ENCODE peak calls at places on chromosomes 5 and 9, in eight cellular contexts. P, I, R, O, L, C, B and N are unnamed samples.

GRCh38 chr5:124741711-124742496 is 4.5 kb downstream of the ZNF608 start:
- DNase-seq in P (peak), I (peak), R (no peak), O (no peak), L (no peak), C (no peak), B (no peak), N (no peak)

GRCh38 chr5:38467353-38468040 is 88.9 kb downstream of the LIFR start:
- DNase-seq in P (no peak), I (peak), R (peak), O (no peak), L (peak), C (no peak), B (no peak), N (no peak)

GRCh38 chr5:103934303-103934702 is 371.7 kb upstream of the NUDT12 start:
- DNase-seq in P (no peak), I (no peak), R (no peak), O (no peak), L (no peak), C (no peak), B (no peak), N (no peak)

GRCh38 chr5:136081192-136081591 is 51.5 kb upstream of the SMAD5 start:
- DNase-seq in P (no peak), I (no peak), R (peak), O (no peak), L (no peak), C (no peak), B (no peak), N (no peak)

GRCh38 chr9:101435601-101436079 is at the start of gene ALDOB:
- DNase-seq in P (no peak), I (no peak), R (no peak), O (no peak), L (no peak), C (no peak), B (no peak), N (no peak)

GRCh38 chr9:129724456-129725190 is 28.2 kb downstream of the PTGES start:
- DNase-seq in P (no peak), I (no peak), R (no peak), O (no peak), L (no peak), C (no peak), B (no peak), N (no peak)

GRCh38 chr5:149855371-149855770 is 89.2 kb downstream of the PDE6A start:
- DNase-seq in P (no peak), I (no peak), R (no peak), O (no peak), L (no peak), C (no peak), B (no peak), N (no peak)

GRCh38 chr9:79236466-79236865 is 335.3 kb upstream of the TLE4 start:
- DNase-seq in P (no peak), I (no peak), R (no peak), O (no peak), L (no peak), C (no peak), B (no peak), N (no peak)

GRCh38 chr9:116151966-116152381 is 1.6 kb upstream of the PAPPA start:
- DNase-seq in P (no peak), I (peak), R (no peak), O (no peak), L (no peak), C (no peak), B (no peak), N (no peak)

GRCh38 chr5:139094154-139095131 is 103.7 kb downstream of the SIL1 start:
- DNase-seq in P (no peak), I (no peak), R (no peak), O (no peak), L (no peak), C (no peak), B (no peak), N (no peak)

GRCh38 chr9:132644251-132644650 is 25.5 kb downstream of the DDX31 start:
- DNase-seq in P (peak), I (no peak), R (no peak), O (no peak), L (no peak), C (peak), B (peak), N (no peak)

GRCh38 chr5:135038829-135039525 is 4.9 kb upstream of the PITX1 start:
- DNase-seq in P (peak), I (no peak), R (no peak), O (no peak), L (no peak), C (no peak), B (no peak), N (no peak)

GRCh38 chr9:89781838-89782237 is 177.0 kb downstream of the GADD45G start:
- DNase-seq in P (no peak), I (no peak), R (no peak), O (no peak), L (no peak), C (no peak), B (no peak), N (peak)

GRCh38 chr5:156394642-156395393 is 67.9 kb downstream of the SGCD start:
- DNase-seq in P (no peak), I (no peak), R (no peak), O (no peak), L (no peak), C (no peak), B (no peak), N (no peak)

GRCh38 chr5:1034986-1035385 is 26.4 kb downstream of the NKD2 start:
- DNase-seq in P (no peak), I (no peak), R (no peak), O (no peak), L (no peak), C (no peak), B (no peak), N (no peak)

GRCh38 chr9:113582698-113583200 is 119.2 kb downstream of the RGS3 start:
- DNase-seq in P (no peak), I (no peak), R (no peak), O (no peak), L (no peak), C (no peak), B (no peak), N (no peak)

GRCh38 chr9:69975681-69976080 is 68.0 kb upstream of the MAMDC2 start:
- DNase-seq in P (no peak), I (no peak), R (no peak), O (no peak), L (no peak), C (no peak), B (no peak), N (no peak)

GRCh38 chr9:137298401-137298982 is 3.6 kb downstream of the NRARP start:
- DNase-seq in P (no peak), I (peak), R (no peak), O (no peak), L (no peak), C (no peak), B (no peak), N (no peak)

GRCh38 chr5:91434348-91434747 is 51.2 kb upstream of the ARRDC3 start:
- DNase-seq in P (no peak), I (no peak), R (no peak), O (no peak), L (no peak), C (no peak), B (no peak), N (no peak)

GRCh38 chr5:14357861-14358260 is 214.7 kb downstream of the TRIO start:
- DNase-seq in P (peak), I (no peak), R (no peak), O (no peak), L (no peak), C (no peak), B (no peak), N (no peak)

GRCh38 chr5:33588654-33589372 is 148.0 kb downstream of the TARS1 start:
- DNase-seq in P (peak), I (peak), R (peak), O (no peak), L (no peak), C (peak), B (peak), N (peak)

GRCh38 chr9:112059145-112059979 is 115.7 kb downstream of the SUSD1 start:
- DNase-seq in P (no peak), I (peak), R (no peak), O (no peak), L (no peak), C (no peak), B (peak), N (no peak)

GRCh38 chr5:91018185-91018584 is 364.9 kb downstream of the ARRDC3 start:
- DNase-seq in P (no peak), I (no peak), R (no peak), O (no peak), L (no peak), C (no peak), B (no peak), N (no peak)

GRCh38 chr9:110579763-110580255 is 268 bp upstream of the SVEP1 start:
- DNase-seq in P (peak), I (no peak), R (no peak), O (no peak), L (peak), C (no peak), B (no peak), N (no peak)

GRCh38 chr9:77826621-77827020 is 178.5 kb upstream of the GNA14 start:
- DNase-seq in P (no peak), I (no peak), R (no peak), O (no peak), L (no peak), C (no peak), B (no peak), N (no peak)

GRCh38 chr5:77366717-77367500 is 125.2 kb downstream of the WDR41 start:
- DNase-seq in P (peak), I (no peak), R (peak), O (no peak), L (no peak), C (no peak), B (peak), N (no peak)

GRCh38 chr5:67577424-67577823 is 380.8 kb upstream of the CD180 start:
- DNase-seq in P (no peak), I (no peak), R (no peak), O (no peak), L (no peak), C (no peak), B (no peak), N (no peak)

GRCh38 chr9:130030821-130031481 is 12.0 kb downstream of the FNBP1 start:
- DNase-seq in P (no peak), I (no peak), R (no peak), O (no peak), L (no peak), C (no peak), B (peak), N (no peak)

GRCh38 chr9:131259916-131260597 is 16.3 kb downstream of the FAM78A start:
- DNase-seq in P (peak), I (no peak), R (no peak), O (no peak), L (no peak), C (peak), B (no peak), N (no peak)

GRCh38 chr5:160310910-160311295 is 1.5 kb downstream of the CCNJL start:
- DNase-seq in P (peak), I (no peak), R (no peak), O (no peak), L (no peak), C (no peak), B (no peak), N (no peak)

GRCh38 chr5:173740400-173740799 is 124.0 kb upstream of the BOD1 start:
- DNase-seq in P (no peak), I (no peak), R (no peak), O (no peak), L (no peak), C (no peak), B (no peak), N (no peak)

GRCh38 chr5:16712600-16712999 is 95.8 kb upstream of the RETREG1 start:
- DNase-seq in P (no peak), I (no peak), R (no peak), O (no peak), L (no peak), C (no peak), B (no peak), N (no peak)

GRCh38 chr9:131668439-131669233 is 71.2 kb downstream of the RAPGEF1 start:
- DNase-seq in P (no peak), I (peak), R (no peak), O (no peak), L (no peak), C (peak), B (peak), N (no peak)

GRCh38 chr5:146047396-146047795 is 58.0 kb downstream of the PLAC8L1 start:
- DNase-seq in P (no peak), I (no peak), R (no peak), O (no peak), L (no peak), C (no peak), B (no peak), N (no peak)

GRCh38 chr5:146653560-146653959 is 137.6 kb upstream of the GPR151 start:
- DNase-seq in P (no peak), I (no peak), R (no peak), O (no peak), L (no peak), C (no peak), B (no peak), N (no peak)

GRCh38 chr5:56010431-56010830 is 15.7 kb upstream of the IL6ST start:
- DNase-seq in P (no peak), I (no peak), R (no peak), O (no peak), L (no peak), C (no peak), B (no peak), N (no peak)

GRCh38 chr9:95809686-95810085 is 65.8 kb upstream of the ERCC6L2 start:
- DNase-seq in P (no peak), I (no peak), R (no peak), O (no peak), L (no peak), C (no peak), B (no peak), N (no peak)

GRCh38 chr5:32586251-32586642 is 890 bp downstream of the SUB1 start:
- DNase-seq in P (no peak), I (no peak), R (no peak), O (no peak), L (no peak), C (no peak), B (no peak), N (no peak)

GRCh38 chr5:102270036-102270435 is 26.0 kb downstream of the SLCO4C1 start:
- DNase-seq in P (no peak), I (no peak), R (no peak), O (no peak), L (no peak), C (no peak), B (no peak), N (no peak)

GRCh38 chr5:113713051-113713450 is 199.6 kb downstream of the YTHDC2 start:
- DNase-seq in P (no peak), I (no peak), R (no peak), O (no peak), L (no peak), C (no peak), B (no peak), N (no peak)

GRCh38 chr5:82387041-82387818 is 109.1 kb upstream of the RPS23 start:
- DNase-seq in P (no peak), I (peak), R (no peak), O (no peak), L (no peak), C (no peak), B (peak), N (no peak)

GRCh38 chr5:82386576-82386975 is 108.4 kb upstream of the RPS23 start:
- DNase-seq in P (no peak), I (no peak), R (no peak), O (no peak), L (no peak), C (no peak), B (no peak), N (no peak)

GRCh38 chr5:82387819-82388166 is 109.6 kb upstream of the RPS23 start:
- DNase-seq in P (no peak), I (peak), R (no peak), O (no peak), L (no peak), C (no peak), B (no peak), N (no peak)

GRCh38 chr5:82389347-82389746 is 111.2 kb upstream of the RPS23 start:
- DNase-seq in P (no peak), I (no peak), R (no peak), O (no peak), L (no peak), C (no peak), B (no peak), N (no peak)

GRCh38 chr5:82388186-82388585 is 110.0 kb upstream of the RPS23 start:
- DNase-seq in P (no peak), I (no peak), R (no peak), O (no peak), L (no peak), C (no peak), B (no peak), N (no peak)
- TF ChIP-seq POLR2AphosphoS5 in P (no peak), I (no peak), R (no peak), O (no peak), L (no peak), C (no peak), B (no peak), N (no peak)

GRCh38 chr9:75889977-75890540 is 414 bp upstream of the PCSK5 start:
- DNase-seq in P (peak), I (no peak), R (no peak), O (no peak), L (peak), C (no peak), B (no peak), N (peak)
- TF ChIP-seq POLR2AphosphoS5 in P (no peak), I (no peak), R (no peak), O (no peak), L (peak), C (no peak), B (no peak), N (no peak)

DNA sequence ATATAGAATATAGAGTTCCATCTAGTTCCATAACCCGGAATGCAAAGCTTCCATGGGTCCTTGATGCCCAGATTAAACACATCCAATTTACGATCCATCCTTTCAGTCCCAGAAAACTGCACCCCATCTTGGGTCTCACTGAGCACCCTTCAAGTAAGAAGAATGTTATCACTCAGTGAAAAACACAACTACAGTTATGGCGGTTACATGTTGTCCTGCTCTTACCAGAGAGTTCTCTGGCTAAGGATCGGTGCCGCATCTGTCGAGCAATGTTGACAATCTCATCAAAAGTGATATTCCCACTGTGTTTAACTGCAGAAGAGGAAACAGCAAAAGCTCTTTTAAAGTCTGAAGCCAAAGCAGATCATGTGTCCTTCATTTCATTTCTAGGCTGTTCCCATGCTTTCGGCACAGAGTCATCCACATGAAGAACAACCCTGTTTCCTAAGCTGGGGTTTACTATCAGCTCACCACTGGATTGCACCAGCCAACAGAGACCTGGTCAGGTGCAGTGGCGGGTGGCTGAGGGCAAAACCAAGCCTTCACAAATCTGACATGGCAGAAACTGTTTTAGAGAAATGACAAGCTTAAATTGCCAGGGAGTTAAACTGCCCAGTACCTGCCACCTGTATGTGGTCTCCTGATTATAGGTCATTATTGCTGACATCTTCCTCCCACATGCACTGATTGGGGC is 2.9 kb downstream of the RPL12 start:
- DNase-seq in P (no peak), I (no peak), R (no peak), O (no peak), L (no peak), C (no peak), B (no peak), N (peak)
- TF ChIP-seq POLR2AphosphoS5 in P (no peak), I (no peak), R (no peak), O (no peak), L (no peak), C (no peak), B (peak), N (no peak)

GRCh38 chr5:29568028-29568427 is 1625.5 kb upstream of the CDH6 start:
- DNase-seq in P (no peak), I (no peak), R (no peak), O (no peak), L (no peak), C (no peak), B (no peak), N (no peak)
- TF ChIP-seq POLR2AphosphoS5 in P (no peak), I (no peak), R (no peak), O (no peak), L (no peak), C (peak), B (no peak), N (no peak)

DNA sequence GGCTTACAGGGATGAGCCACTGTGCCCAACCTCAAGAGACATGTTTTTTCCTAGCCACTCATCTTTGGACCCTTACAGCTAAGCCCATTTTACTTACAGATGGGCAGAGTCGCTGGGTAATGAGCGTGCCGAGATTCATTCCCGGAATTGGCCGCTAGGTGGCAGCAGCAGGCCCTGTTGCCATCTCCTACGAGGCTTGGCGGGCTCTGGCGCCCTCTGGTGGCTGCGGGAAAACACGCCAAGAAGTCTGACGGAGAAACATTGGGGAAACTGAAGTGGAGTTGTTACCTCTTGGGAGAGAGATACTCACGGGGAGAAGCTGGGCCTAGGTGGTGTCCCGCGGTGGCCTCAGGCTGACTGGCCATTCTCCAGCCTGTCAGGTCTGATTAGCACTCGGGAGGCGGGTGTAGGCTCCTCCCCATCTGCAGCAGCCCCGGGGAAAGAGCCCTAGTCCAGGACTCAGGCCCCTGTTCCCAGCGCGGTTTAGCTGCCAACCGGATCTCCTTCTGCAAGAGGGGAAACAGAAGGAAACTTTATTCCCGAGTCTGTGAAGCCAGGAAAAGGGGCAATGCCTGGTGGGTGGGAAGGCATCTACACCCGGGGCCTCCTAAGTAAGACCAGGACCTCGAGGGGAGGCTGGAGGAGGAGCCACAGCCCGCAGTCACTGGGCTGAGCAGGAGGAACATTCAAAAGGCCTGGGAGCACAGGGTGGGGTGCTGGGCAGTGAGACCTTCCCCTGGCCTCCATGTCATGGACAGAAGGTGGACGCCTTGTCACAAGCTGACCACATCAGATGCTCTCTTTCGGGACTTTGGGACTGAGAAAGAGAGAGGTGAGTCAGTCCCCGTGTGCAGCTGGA is 9.7 kb downstream of the PTGES2 start:
- DNase-seq in P (peak), I (peak), R (peak), O (peak), L (peak), C (peak), B (peak), N (peak)
- TF ChIP-seq POLR2AphosphoS5 in P (no peak), I (no peak), R (peak), O (peak), L (peak), C (no peak), B (no peak), N (no peak)

DNA sequence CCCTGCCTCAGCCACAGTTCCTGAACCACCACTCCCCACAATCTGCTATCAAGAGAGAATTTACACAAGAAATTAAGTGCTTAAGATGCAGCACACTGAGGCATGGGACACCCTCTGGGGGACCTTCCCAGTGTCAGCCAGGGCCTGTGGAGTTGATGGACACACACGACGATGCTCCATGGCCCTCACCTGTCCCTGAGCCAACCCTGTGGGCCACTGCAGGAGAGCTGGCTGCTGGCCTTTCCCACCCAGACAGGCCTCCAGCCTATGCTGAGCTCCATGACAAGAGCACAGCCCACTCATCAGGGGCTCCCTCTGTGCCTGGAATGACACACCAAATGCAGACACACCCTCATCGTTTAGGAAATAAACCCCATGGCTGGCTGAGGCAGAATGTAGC is 124.6 kb downstream of the ADAMTS16 start:
- DNase-seq in P (no peak), I (no peak), R (peak), O (no peak), L (no peak), C (no peak), B (no peak), N (no peak)
- TF ChIP-seq POLR2AphosphoS5 in P (no peak), I (no peak), R (no peak), O (no peak), L (no peak), C (no peak), B (no peak), N (no peak)

GRCh38 chr5:74640450-74641013 is at the start of gene ENC1:
- DNase-seq in P (peak), I (peak), R (peak), O (peak), L (peak), C (peak), B (peak), N (peak)
- TF ChIP-seq POLR2AphosphoS5 in P (peak), I (peak), R (peak), O (peak), L (peak), C (no peak), B (peak), N (no peak)